ENCODE peak calls at places on chromosomes 4 and X, in four cellular contexts. F is H1, H is K562, N is GM12878. W is an unnamed sample.

GRCh38 chrX:101668143-101668542 is 8.5 kb upstream of the ARMCX2 start:
- DNase-seq in F (no peak), H (no peak), N (no peak), W (no peak)

GRCh38 chr4:12724520-12724919 is 759.6 kb downstream of the RAB28 start:
- DNase-seq in F (no peak), H (peak; percentile 14), N (no peak), W (peak; percentile 3)

GRCh38 chrX:138964501-138964900 is 253.0 kb upstream of the FGF13 start:
- DNase-seq in F (no peak), H (no peak), N (no peak), W (no peak)

GRCh38 chr4:155903453-155903852 is at the start of gene TDO2:
- DNase-seq in F (no peak), H (no peak), N (no peak), W (no peak)

GRCh38 chrX:125137521-125137920 is 182.2 kb upstream of the TEX13C start:
- DNase-seq in F (no peak), H (no peak), N (no peak), W (no peak)

GRCh38 chr4:119025916-119026661 is 109.5 kb upstream of the MYOZ2 start:
- DNase-seq in F (no peak), H (no peak), N (no peak), W (no peak)

GRCh38 chr4:17613761-17614415 is 553 bp upstream of the MED28 start:
- DNase-seq in F (no peak), H (no peak), N (no peak), W (peak; percentile 50)

GRCh38 chr4:110007217-110007616 is 94.5 kb downstream of the EGF start:
- DNase-seq in F (no peak), H (no peak), N (no peak), W (peak; percentile 13)

GRCh38 chrX:10617186-10617963 is 3.0 kb downstream of the MID1 start:
- DNase-seq in F (no peak), H (no peak), N (no peak), W (no peak)

GRCh38 chr4:3286335-3287175 is 6.3 kb upstream of the RGS12 start:
- DNase-seq in F (no peak), H (no peak), N (peak; percentile 70), W (no peak)

GRCh38 chr4:87910795-87911194 is 64.7 kb upstream of the SPP1 start:
- DNase-seq in F (no peak), H (no peak), N (no peak), W (peak; percentile 47)

GRCh38 chr4:48017108-48017527 is 546 bp downstream of the NIPAL1 start:
- DNase-seq in F (no peak), H (peak; percentile 30), N (no peak), W (no peak)

GRCh38 chrX:21975827-21976226 is 35.3 kb downstream of the SMS start:
- DNase-seq in F (no peak), H (no peak), N (no peak), W (no peak)

DNA sequence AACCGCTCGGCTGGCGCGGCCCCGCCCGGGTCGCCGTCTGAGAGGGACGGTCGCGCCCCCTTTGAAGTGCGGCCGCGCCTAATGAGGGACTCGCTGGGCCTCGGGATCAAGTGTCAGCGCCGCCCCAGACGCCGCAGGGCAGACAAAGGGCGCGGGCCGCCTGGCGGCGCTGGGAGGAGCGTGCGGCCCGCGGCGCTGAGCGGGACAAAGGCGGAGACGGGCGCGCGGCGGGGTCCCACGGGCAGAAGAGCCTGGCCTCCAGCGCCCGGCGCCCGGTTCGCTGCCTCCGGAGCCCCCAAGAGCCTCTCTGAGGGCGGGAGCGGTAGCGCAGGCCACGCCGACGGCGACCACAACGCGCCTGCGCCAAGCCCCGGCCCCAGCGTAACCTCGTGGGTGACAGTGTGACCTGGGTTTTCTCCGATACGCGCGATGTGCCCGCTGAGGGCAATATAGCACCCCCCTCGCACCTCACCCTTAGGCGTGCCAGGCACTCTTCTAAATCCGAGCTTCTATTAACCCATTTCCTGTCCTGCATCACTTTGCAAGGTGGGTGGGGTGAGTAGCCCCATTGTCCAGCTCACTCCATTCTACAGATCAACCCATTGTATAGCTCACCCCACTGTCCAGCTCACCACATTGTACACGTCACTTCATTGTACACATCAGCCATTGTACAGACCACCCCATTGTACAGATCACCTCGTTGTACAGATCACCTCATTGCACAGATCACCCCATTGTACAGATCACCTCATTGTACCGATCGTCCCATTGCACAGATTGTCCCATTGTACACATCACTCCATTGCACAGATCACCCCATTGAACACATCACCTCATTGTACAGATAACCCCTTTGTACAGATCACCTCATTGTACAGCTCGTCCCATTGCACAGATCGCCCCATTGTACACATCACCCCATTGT is 33.7 kb upstream of the STX18 start:
- DNase-seq in F (peak; percentile 54), H (peak; percentile 77), N (peak; percentile 9), W (no peak)
- H2AFZ ChIP-seq in F (peak overlapping the region; percentile 18), H (peak overlapping the region; percentile 92), N (peak overlapping the region; percentile 79), W (no peak overlapping the region)

GRCh38 chrX:96386981-96387380 is 297.7 kb upstream of the DIAPH2 start:
- DNase-seq in F (no peak), H (no peak), N (no peak), W (no peak)

GRCh38 chrX:96386325-96386724 is 298.3 kb upstream of the DIAPH2 start:
- DNase-seq in F (no peak), H (no peak), N (no peak), W (no peak)

GRCh38 chrX:96379951-96380350 is 304.7 kb upstream of the DIAPH2 start:
- DNase-seq in F (no peak), H (no peak), N (no peak), W (no peak)

GRCh38 chrX:96383428-96383827 is 301.2 kb upstream of the DIAPH2 start:
- DNase-seq in F (no peak), H (no peak), N (no peak), W (no peak)

GRCh38 chrX:96382018-96382417 is 302.6 kb upstream of the DIAPH2 start:
- DNase-seq in F (no peak), H (no peak), N (no peak), W (no peak)
- TF ChIP-seq EP300 in F (no peak), H (no peak), N (no peak), W (no peak)

DNA sequence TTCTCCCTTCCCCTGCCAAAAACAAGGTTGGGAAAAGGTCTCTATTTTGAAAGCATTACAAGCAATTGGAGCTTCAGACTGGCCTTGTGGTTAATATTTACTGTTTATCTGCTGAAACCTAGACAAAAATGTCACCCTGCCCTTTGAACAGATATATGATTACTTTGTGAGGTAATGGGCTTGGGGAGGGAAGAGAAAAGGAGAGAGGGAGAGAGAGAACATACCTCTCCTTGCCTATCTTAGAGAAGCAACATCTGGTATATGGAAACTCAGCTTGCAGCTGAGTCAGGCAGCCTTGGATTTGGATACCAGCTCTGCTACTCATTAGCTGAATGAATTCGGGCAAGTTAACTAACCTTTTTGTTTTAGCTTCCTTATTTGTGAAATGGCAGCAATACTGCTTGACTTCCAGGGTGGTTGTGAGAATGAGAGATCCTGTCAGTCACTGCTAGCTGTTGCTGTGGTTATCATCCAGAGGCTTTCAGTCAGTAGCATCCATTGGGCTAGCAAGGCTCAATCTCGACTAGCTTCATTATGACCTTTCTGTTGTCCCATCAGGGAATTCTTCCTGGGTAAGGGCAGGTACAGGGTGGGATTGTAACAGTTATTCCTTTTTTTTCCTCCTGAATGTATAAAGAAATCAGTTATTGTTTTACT is 41.1 kb downstream of the ZFX start:
- DNase-seq in F (no peak), H (no peak), N (no peak), W (peak; percentile 87)
- TF ChIP-seq CEBPB in F (no peak), H (no peak), N (no peak), W (no peak)

GRCh38 chr4:125254111-125254510 is 60.6 kb upstream of the FAT4 start:
- DNase-seq in F (no peak), H (no peak), N (no peak), W (no peak)
- H2AFZ ChIP-seq in F (no peak overlapping the region), H (no peak overlapping the region), N (no peak overlapping the region), W (no peak overlapping the region)

DNA sequence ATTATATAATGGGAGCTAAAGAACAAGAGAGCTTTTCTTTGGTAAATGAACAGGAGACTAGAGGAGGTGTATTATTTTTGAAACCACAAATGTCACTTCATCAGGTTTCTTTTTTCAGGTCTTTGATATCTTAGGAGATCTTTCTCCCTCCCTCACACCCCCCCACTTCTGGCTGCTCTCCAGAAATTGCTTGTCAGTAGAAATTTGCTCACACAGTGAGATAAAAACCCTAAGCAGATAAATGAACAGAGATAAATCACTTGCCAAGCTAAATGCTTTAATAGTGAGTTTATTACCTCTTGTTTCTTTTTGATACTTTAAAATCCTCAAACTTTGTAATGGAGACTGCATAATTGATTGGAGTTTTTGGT is 421.2 kb upstream of the TENM3 start:
- DNase-seq in F (no peak), H (no peak), N (no peak), W (no peak)
- TF ChIP-seq EP300 in F (no peak), H (no peak), N (no peak), W (no peak)

DNA sequence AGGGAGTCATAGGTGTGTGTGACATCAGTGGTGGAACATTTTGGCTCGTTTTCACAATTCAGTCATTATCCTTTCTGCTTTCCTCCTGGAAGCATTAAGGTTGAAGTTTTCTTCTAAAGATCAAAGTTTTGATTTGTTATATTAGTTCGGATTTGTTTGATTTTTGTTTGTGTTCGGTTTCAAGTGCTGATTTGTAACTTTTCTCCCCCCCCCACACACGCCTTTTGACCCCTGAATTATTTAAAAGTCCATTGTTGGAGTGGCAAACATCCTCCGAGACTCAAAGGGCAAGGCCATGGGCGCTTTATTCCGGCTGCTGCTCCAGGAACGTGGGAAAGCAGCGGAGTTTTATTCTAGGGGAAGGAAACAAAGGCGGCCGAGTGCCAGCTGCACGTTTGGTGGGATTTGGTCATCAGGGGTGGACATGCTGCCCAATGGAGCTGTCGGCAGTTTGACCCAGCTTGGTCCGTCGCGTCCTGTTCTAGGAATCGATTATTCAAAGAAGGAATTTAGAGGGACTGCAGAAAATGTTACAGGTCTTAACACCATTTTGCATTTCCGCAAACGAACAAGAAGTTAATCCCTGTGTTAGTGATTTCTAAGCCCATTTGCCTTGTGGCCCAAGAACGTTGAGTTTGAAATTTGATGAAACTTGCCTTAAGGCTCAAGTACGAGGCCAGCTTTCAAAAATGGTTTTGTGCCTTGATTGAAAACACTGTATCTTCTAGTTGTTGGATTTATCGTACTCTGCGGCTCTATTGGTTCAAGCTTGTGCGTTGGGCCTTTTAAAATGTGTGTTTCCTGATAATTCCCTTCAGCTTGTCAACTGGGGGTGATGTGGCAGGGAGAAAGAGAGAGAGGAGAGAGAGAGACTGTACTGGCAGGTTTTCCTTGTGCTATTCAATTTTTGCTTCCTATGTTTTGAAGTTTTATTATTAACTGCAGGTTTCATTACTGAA is 567 bp upstream of the ZNF41 start:
- DNase-seq in F (no peak), H (peak; percentile 51), N (no peak), W (peak; percentile 45)
- TF ChIP-seq CEBPB in F (no peak), H (no peak), N (no peak), W (no peak)

GRCh38 chr4:36385951-36386561 is 104.6 kb downstream of the DTHD1 start:
- DNase-seq in F (no peak), H (no peak), N (peak; percentile 63), W (no peak)
- H2AFZ ChIP-seq in F (peak overlapping the region; percentile 13), H (no peak overlapping the region), N (peak overlapping the region; percentile 71), W (no peak overlapping the region)

W was measured in HepG2.